ENCODE peak calls at places on chromosomes 1 and 21, in six cellular contexts. H, Q, B, S, I and V are unnamed samples.

GRCh38 chr1:25040122-25040685 is 110.1 kb upstream of the RUNX3 start:
- DNase-seq in B (no peak), I (peak; percentile 34), Q (no peak), H (no peak), S (no peak), V (no peak)

GRCh38 chr21:17387030-17387617 is 125.7 kb upstream of the CXADR start:
- DNase-seq in H (peak; percentile 6), S (peak; percentile 68), I (peak; percentile 67), B (no peak), Q (no peak), V (peak; percentile 47)

GRCh38 chr1:32972814-32973428 is 8.3 kb upstream of the RNF19B start:
- DNase-seq in S (no peak), Q (peak; percentile 80), B (no peak), I (peak; percentile 67), H (no peak), V (peak; percentile 67)

GRCh38 chr1:193183019-193183643 is 3.3 kb downstream of the B3GALT2 start:
- DNase-seq in B (no peak), Q (no peak), H (peak; percentile 14), S (peak; percentile 65), I (peak; percentile 16), V (peak; percentile 39)

GRCh38 chr1:53260631-53261247 is 22.4 kb upstream of the MAGOH start:
- DNase-seq in I (no peak), Q (no peak), H (no peak), S (no peak), B (no peak), V (no peak)

GRCh38 chr1:63915121-63915520 is 141.3 kb downstream of the ROR1 start:
- DNase-seq in I (no peak), Q (no peak), H (no peak), B (no peak), S (peak; percentile 19), V (no peak)

GRCh38 chr1:9245661-9246060 is 11.1 kb downstream of the H6PD start:
- DNase-seq in Q (no peak), B (no peak), H (no peak), S (no peak), I (no peak), V (no peak)

GRCh38 chr21:43712268-43712942 is 6.5 kb upstream of the PDXK start:
- DNase-seq in Q (no peak), H (no peak), B (no peak), I (peak; percentile 71), S (no peak), V (peak; percentile 84)

GRCh38 chr1:33374336-33375105 is 53.6 kb upstream of the A3GALT2 start:
- DNase-seq in I (no peak), B (no peak), S (no peak), Q (no peak), H (no peak), V (no peak)

GRCh38 chr1:20301463-20302092 is 10.9 kb downstream of the VWA5B1 start:
- DNase-seq in H (no peak), I (no peak), B (no peak), S (no peak), Q (no peak), V (no peak)

GRCh38 chr21:41460578-41461527 is 34.8 kb downstream of the MX1 start:
- DNase-seq in H (peak; percentile 15), S (peak; percentile 81), B (peak; percentile 83), Q (peak; percentile 84), I (peak; percentile 80), V (peak; percentile 69)

GRCh38 chr21:38156200-38156599 is 100.6 kb upstream of the KCNJ15 start:
- DNase-seq in Q (no peak), B (no peak), S (no peak), I (no peak), H (no peak), V (no peak)

GRCh38 chr21:36964832-36965719 is 1.4 kb downstream of the HLCS start:
- DNase-seq in B (no peak), I (no peak), Q (no peak), H (no peak), S (no peak), V (no peak)

GRCh38 chr1:151820940-151821339 is 10.7 kb downstream of the RORC start:
- DNase-seq in I (peak; percentile 69), Q (no peak), B (no peak), S (no peak), H (no peak), V (no peak)

GRCh38 chr1:98323906-98324358 is 337.6 kb upstream of the SNX7 start:
- DNase-seq in Q (peak; percentile 64), H (peak; percentile 74), B (peak; percentile 70), S (no peak), I (peak; percentile 19), V (peak; percentile 82)

GRCh38 chr1:178282949-178283367 is 189.1 kb downstream of the RASAL2 start:
- DNase-seq in H (no peak), I (no peak), S (no peak), B (no peak), Q (no peak), V (no peak)

GRCh38 chr1:52556641-52557360 is 3.9 kb upstream of the TUT4 start:
- DNase-seq in I (no peak), Q (no peak), B (no peak), S (no peak), H (no peak), V (no peak)

GRCh38 chr1:177227978-177228720 is 57.4 kb downstream of the BRINP2 start:
- DNase-seq in I (no peak), Q (no peak), B (no peak), S (no peak), H (no peak), V (no peak)

GRCh38 chr1:83641206-83641658 is 357.7 kb downstream of the TTLL7 start:
- DNase-seq in Q (no peak), H (no peak), S (no peak), I (no peak), B (no peak), V (no peak)

GRCh38 chr1:2412773-2413494 is 570 bp upstream of the PEX10 start:
- DNase-seq in Q (no peak), S (peak; percentile 57), H (peak; percentile 57), B (no peak), I (peak; percentile 30), V (peak; percentile 21)

GRCh38 chr1:21607549-21608529 is 61.3 kb downstream of the RAP1GAP start:
- DNase-seq in I (peak; percentile 90), S (peak; percentile 85), H (no peak), Q (no peak), B (peak; percentile 69), V (peak; percentile 28)

GRCh38 chr1:236950365-236950764 is 53.9 kb downstream of the MT1HL1 start:
- DNase-seq in B (no peak), S (no peak), H (no peak), I (no peak), Q (no peak), V (no peak)

GRCh38 chr1:24991242-24992037 is 61.4 kb upstream of the RUNX3 start:
- DNase-seq in H (no peak), S (peak; percentile 31), Q (no peak), B (no peak), I (no peak), V (no peak)

GRCh38 chr1:48643193-48643592 is 133.5 kb downstream of the BEND5 start:
- DNase-seq in B (no peak), S (no peak), H (no peak), I (no peak), Q (no peak), V (no peak)
- TF ChIP-seq CTCF in B (no peak), S (no peak), H (no peak), I (no peak), Q (no peak), V (no peak)

GRCh38 chr1:67169496-67169895 is 3.2 kb downstream of the IL23R start:
- DNase-seq in S (no peak), H (no peak), B (no peak), I (no peak), Q (no peak), V (no peak)

GRCh38 chr1:67162954-67163353 is 3.3 kb upstream of the IL23R start:
- DNase-seq in Q (no peak), S (peak; percentile 72), H (no peak), B (no peak), I (no peak), V (no peak)

GRCh38 chr1:67169932-67170331 is 3.7 kb downstream of the IL23R start:
- DNase-seq in B (no peak), S (no peak), H (no peak), Q (no peak), I (peak; percentile 49), V (no peak)

GRCh38 chr1:67166196-67166595 is at the start of gene IL23R:
- DNase-seq in I (no peak), B (no peak), S (peak; percentile 93), Q (no peak), H (no peak), V (no peak)

DNA sequence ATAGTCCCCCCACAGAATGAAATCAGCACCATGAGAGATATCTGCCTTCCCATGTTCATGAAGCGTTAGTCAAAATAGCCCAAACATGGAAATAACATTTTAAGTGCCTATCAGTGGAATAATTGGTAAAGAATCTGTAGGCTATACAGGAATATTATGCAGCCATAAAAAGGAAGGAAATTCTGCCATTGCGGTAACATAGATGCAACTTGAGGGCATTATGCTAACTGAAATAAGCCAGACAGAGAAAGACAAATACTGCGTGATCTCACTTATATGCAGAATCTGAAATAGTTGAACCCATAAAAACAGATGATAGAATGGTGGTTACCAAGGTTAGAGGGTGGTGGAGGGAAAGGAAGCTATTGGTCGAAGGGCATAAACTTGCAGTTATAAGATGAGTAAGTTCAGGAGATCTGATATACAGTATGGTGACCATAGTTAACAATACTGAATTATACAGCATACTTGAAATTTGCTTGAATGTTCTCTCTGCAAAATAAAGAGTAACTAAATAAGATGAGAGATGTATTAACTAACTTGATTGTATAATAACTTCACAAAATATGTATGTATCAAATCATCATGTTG is 691 bp upstream of the IL23R start:
- DNase-seq in Q (no peak), B (no peak), I (no peak), H (no peak), S (no peak), V (no peak)
- TF ChIP-seq CTCF in Q (no peak), B (no peak), I (no peak), H (no peak), S (no peak), V (no peak)

GRCh38 chr21:29155118-29155932 is 24.9 kb downstream of the MAP3K7CL start:
- DNase-seq in I (peak; percentile 23), S (no peak), B (peak; percentile 77), Q (peak; percentile 82), H (no peak), V (peak; percentile 17)
- TF ChIP-seq CTCF in I (no peak), S (no peak), B (no peak), Q (peak; percentile 4), H (no peak), V (no peak)

GRCh38 chr1:104932030-104932915 is 1182.6 kb downstream of the AMY1C start:
- DNase-seq in H (no peak), Q (no peak), I (no peak), S (peak; percentile 45), B (no peak), V (no peak)

GRCh38 chr1:104932949-104933679 is 1183.4 kb downstream of the AMY1C start:
- DNase-seq in B (no peak), Q (no peak), S (peak; percentile 16), I (no peak), H (no peak), V (no peak)

GRCh38 chr1:104929280-104929679 is 1179.6 kb downstream of the AMY1C start:
- DNase-seq in S (no peak), B (no peak), H (no peak), Q (no peak), I (no peak), V (no peak)

DNA sequence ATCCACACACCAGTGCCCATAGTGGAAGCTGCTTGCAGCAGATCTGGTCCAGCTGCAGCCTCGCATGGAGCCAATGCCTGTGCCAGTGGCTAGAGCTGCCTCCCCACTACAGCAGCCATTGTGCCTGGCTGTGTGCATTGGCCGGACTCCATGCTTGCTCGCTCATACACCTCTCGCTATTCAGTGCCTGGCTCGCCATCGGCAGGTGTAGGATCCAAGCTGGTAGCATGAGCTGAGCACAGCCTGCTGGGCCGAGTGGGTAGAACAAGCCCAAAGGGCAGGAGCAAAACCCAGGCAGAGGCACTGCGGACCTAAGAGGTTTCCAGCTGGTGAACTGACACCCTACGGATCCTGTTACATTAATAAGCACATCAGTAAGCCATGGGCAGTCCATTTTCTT is 1184.1 kb downstream of the AMY1C start:
- DNase-seq in I (no peak), Q (no peak), S (peak; percentile 13), B (no peak), H (no peak), V (no peak)
- TF ChIP-seq CTCF in I (no peak), Q (no peak), S (no peak), B (no peak), H (no peak), V (no peak)